ENCODE peak calls at places on chromosomes 12 and 14, in nine cellular contexts. C, H, X, Y, E, B, U, A and R are unnamed samples.

GRCh38 chr12:55696796-55697462 is 10.8 kb downstream of the ITGA7 start:
- DNase-seq in C (no peak), H (no peak), X (peak), Y (peak), E (peak), B (no peak), U (no peak), A (no peak), R (no peak)

GRCh38 chr14:49892301-49892635 is 614 bp upstream of the ARF6 start:
- DNase-seq in C (no peak), H (no peak), X (no peak), Y (no peak), E (no peak), B (peak), U (peak), A (peak), R (no peak)

GRCh38 chr14:94532462-94532861 is 23.2 kb upstream of the SERPINA12 start:
- DNase-seq in C (no peak), H (no peak), X (no peak), Y (no peak), E (no peak), B (no peak), U (peak), A (peak), R (no peak)

GRCh38 chr14:49960453-49960852 is 67.6 kb downstream of the ARF6 start:
- DNase-seq in C (no peak), H (no peak), X (no peak), Y (no peak), E (no peak), B (no peak), U (no peak), A (no peak), R (no peak)

GRCh38 chr12:92075425-92075891 is 70.2 kb downstream of the BTG1 start:
- DNase-seq in C (no peak), H (no peak), X (no peak), Y (no peak), E (no peak), B (no peak), U (no peak), A (peak), R (no peak)

GRCh38 chr14:81311128-81311527 is 89.0 kb downstream of the STON2 start:
- DNase-seq in C (no peak), H (no peak), X (no peak), Y (no peak), E (no peak), B (no peak), U (no peak), A (no peak), R (no peak)

GRCh38 chr12:110581951-110582285 is 1.2 kb downstream of the PPTC7 start:
- DNase-seq in C (no peak), H (peak), X (no peak), Y (no peak), E (no peak), B (no peak), U (peak), A (no peak), R (no peak)

GRCh38 chr12:117900561-117900960 is 68.2 kb downstream of the KSR2 start:
- DNase-seq in C (no peak), H (no peak), X (no peak), Y (no peak), E (no peak), B (no peak), U (no peak), A (no peak), R (no peak)

GRCh38 chr12:32897276-32897615 is 669 bp upstream of the PKP2 start:
- DNase-seq in C (no peak), H (no peak), X (no peak), Y (no peak), E (no peak), B (no peak), U (no peak), A (peak), R (no peak)

GRCh38 chr14:94344389-94344788 is 21.3 kb upstream of the SERPINA6 start:
- DNase-seq in C (no peak), H (no peak), X (no peak), Y (no peak), E (no peak), B (no peak), U (no peak), A (no peak), R (no peak)

GRCh38 chr14:34420547-34421150 is 41.4 kb downstream of the SPTSSA start:
- DNase-seq in C (no peak), H (no peak), X (no peak), Y (no peak), E (no peak), B (no peak), U (peak), A (no peak), R (no peak)

GRCh38 chr12:110355080-110355479 is 48.4 kb downstream of the ANAPC7 start:
- DNase-seq in C (no peak), H (peak), X (no peak), Y (no peak), E (no peak), B (no peak), U (no peak), A (no peak), R (no peak)

GRCh38 chr12:40827923-40828592 is 135.8 kb downstream of the CNTN1 start:
- DNase-seq in C (no peak), H (no peak), X (no peak), Y (no peak), E (no peak), B (peak), U (no peak), A (no peak), R (no peak)

GRCh38 chr12:39144613-39145061 is 239.2 kb upstream of the CPNE8 start:
- DNase-seq in C (no peak), H (peak), X (no peak), Y (no peak), E (no peak), B (no peak), U (no peak), A (no peak), R (no peak)

GRCh38 chr12:30725739-30726138 is 29.0 kb downstream of the CAPRIN2 start:
- DNase-seq in C (no peak), H (no peak), X (no peak), Y (no peak), E (no peak), B (peak), U (peak), A (peak), R (no peak)

GRCh38 chr14:99792551-99793212 is 531 bp upstream of the EML1 start:
- DNase-seq in C (no peak), H (no peak), X (no peak), Y (no peak), E (peak), B (no peak), U (no peak), A (peak), R (no peak)

GRCh38 chr12:124621296-124621660 is 53.9 kb upstream of the NCOR2 start:
- DNase-seq in C (no peak), H (peak), X (peak), Y (peak), E (no peak), B (peak), U (no peak), A (peak), R (no peak)

GRCh38 chr14:41297961-41298690 is 308.6 kb upstream of the LRFN5 start:
- DNase-seq in C (no peak), H (no peak), X (no peak), Y (no peak), E (no peak), B (no peak), U (no peak), A (peak), R (no peak)

GRCh38 chr14:36477266-36477665 is 42.8 kb downstream of the NKX2-1 start:
- DNase-seq in C (no peak), H (no peak), X (no peak), Y (no peak), E (no peak), B (no peak), U (peak), A (no peak), R (no peak)

GRCh38 chr14:32469388-32470160 is 140.5 kb downstream of the AKAP6 start:
- DNase-seq in C (no peak), H (no peak), X (no peak), Y (no peak), E (no peak), B (peak), U (peak), A (peak), R (no peak)

GRCh38 chr12:98870521-98870920 is 225.4 kb downstream of the APAF1 start:
- DNase-seq in C (no peak), H (no peak), X (no peak), Y (no peak), E (no peak), B (no peak), U (no peak), A (no peak), R (no peak)

GRCh38 chr12:58639323-58639934 is 280.9 kb downstream of the LRIG3 start:
- DNase-seq in C (no peak), H (no peak), X (no peak), Y (no peak), E (no peak), B (no peak), U (no peak), A (peak), R (no peak)

GRCh38 chr12:5507944-5508343 is 76.0 kb downstream of the NTF3 start:
- DNase-seq in C (no peak), H (peak), X (no peak), Y (no peak), E (no peak), B (no peak), U (no peak), A (no peak), R (no peak)

GRCh38 chr14:78259831-78260230 is 89.7 kb downstream of the NRXN3 start:
- DNase-seq in C (no peak), H (no peak), X (no peak), Y (no peak), E (no peak), B (no peak), U (no peak), A (no peak), R (no peak)

GRCh38 chr14:36505193-36505815 is 14.7 kb downstream of the NKX2-1 start:
- DNase-seq in C (no peak), H (peak), X (peak), Y (no peak), E (peak), B (peak), U (no peak), A (no peak), R (no peak)

GRCh38 chr12:114963846-114964245 is 279.9 kb upstream of the TBX3 start:
- DNase-seq in C (no peak), H (no peak), X (no peak), Y (no peak), E (no peak), B (no peak), U (no peak), A (no peak), R (no peak)

GRCh38 chr12:109481863-109482262 is 4.4 kb downstream of the UBE3B start:
- DNase-seq in C (no peak), H (no peak), X (no peak), Y (no peak), E (no peak), B (no peak), U (no peak), A (no peak), R (no peak)

GRCh38 chr14:64202731-64203130 is 91.4 kb downstream of the ESR2 start:
- DNase-seq in C (no peak), H (no peak), X (no peak), Y (no peak), E (no peak), B (no peak), U (no peak), A (no peak), R (no peak)

GRCh38 chr14:56659964-56660551 is 80.5 kb downstream of the TMEM260 start:
- DNase-seq in C (no peak), H (no peak), X (no peak), Y (no peak), E (no peak), B (peak), U (peak), A (peak), R (no peak)

GRCh38 chr14:72644758-72645489 is 249.0 kb downstream of the DPF3 start:
- DNase-seq in C (no peak), H (no peak), X (no peak), Y (no peak), E (no peak), B (no peak), U (no peak), A (no peak), R (no peak)
- TF ChIP-seq CTCF in C (no peak), H (no peak), X (no peak), Y (no peak), E (no peak), B (no peak), U (peak), A (peak), R (no peak)

GRCh38 chr12:48865441-48866290 is at the start of gene RND1:
- DNase-seq in C (peak), H (peak), X (peak), Y (peak), E (peak), B (peak), U (peak), A (peak), R (peak)
- TF ChIP-seq CTCF in C (no peak), H (no peak), X (no peak), Y (no peak), E (no peak), B (no peak), U (no peak), A (no peak), R (peak)

GRCh38 chr14:52683985-52684520 is 11.3 kb downstream of the ERO1A start:
- DNase-seq in C (no peak), H (no peak), X (no peak), Y (no peak), E (no peak), B (no peak), U (no peak), A (peak), R (no peak)

DNA sequence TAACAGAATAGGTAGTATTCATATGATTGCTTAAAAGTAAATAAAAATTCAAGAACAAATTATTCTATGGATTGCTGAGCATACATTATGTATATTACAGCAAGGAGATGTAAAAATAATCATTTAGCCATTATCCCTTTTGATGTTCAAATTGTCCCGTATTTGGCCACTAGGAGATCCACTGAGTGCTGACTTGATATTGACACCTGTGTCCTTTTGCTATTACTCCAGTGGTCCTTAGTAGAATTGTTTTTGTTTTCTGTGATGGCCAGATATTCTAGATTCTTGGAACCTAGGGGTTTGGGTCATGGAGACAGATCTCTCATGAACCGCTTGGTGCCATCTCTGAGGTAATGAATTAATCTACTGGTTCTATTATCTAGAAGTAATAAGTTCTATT is 16.8 kb downstream of the ERO1A start:
- DNase-seq in C (no peak), H (no peak), X (no peak), Y (no peak), E (no peak), B (no peak), U (no peak), A (no peak), R (no peak)
- TF ChIP-seq CTCF in C (no peak), H (peak), X (peak), Y (no peak), E (no peak), B (peak), U (peak), A (peak), R (peak)

GRCh38 chr12:52395761-52396434 is 10.2 kb downstream of the KRT82 start:
- DNase-seq in C (no peak), H (peak), X (no peak), Y (peak), E (peak), B (peak), U (peak), A (peak), R (peak)
- TF ChIP-seq CTCF in C (no peak), H (peak), X (no peak), Y (peak), E (no peak), B (peak), U (peak), A (peak), R (peak)

DNA sequence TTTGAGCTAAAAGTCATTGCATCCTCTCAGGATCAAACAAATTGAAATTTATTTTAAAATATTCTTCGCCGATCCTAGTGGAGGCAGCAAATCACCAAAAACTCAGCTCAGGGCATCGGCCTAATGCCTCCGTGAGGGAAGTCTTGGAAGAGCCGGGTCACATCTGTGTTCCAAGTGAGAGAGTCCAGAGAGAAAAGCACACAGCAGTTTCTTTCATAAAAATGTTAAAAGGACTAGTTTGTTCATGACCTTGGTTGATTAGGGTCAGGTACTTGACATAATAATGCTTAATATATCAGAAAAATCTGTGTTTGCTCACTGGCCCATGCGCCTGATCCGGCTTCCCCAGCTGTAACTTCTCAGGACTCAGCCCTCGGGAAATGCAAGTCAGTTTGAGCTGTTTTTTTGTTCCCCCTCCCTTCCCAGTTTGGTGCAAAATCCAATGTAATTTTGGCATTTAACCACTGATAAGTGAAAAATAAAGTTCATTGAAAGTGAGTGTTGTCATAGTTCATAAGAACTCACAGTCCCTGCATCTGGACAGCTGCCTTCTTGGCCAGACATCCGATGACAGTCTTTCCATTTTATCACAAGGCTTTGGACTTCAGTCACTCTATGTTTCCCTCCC is 161.7 kb downstream of the CAND1 start:
- DNase-seq in C (no peak), H (no peak), X (no peak), Y (peak), E (no peak), B (no peak), U (no peak), A (peak), R (no peak)
- TF ChIP-seq CTCF in C (no peak), H (peak), X (peak), Y (no peak), E (no peak), B (peak), U (no peak), A (no peak), R (no peak)

GRCh38 chr12:12837025-12837872 is 24.1 kb downstream of the DDX47 start:
- DNase-seq in C (no peak), H (peak), X (no peak), Y (peak), E (peak), B (peak), U (peak), A (peak), R (peak)
- TF ChIP-seq CTCF in C (peak), H (peak), X (peak), Y (peak), E (peak), B (peak), U (peak), A (peak), R (peak)

DNA sequence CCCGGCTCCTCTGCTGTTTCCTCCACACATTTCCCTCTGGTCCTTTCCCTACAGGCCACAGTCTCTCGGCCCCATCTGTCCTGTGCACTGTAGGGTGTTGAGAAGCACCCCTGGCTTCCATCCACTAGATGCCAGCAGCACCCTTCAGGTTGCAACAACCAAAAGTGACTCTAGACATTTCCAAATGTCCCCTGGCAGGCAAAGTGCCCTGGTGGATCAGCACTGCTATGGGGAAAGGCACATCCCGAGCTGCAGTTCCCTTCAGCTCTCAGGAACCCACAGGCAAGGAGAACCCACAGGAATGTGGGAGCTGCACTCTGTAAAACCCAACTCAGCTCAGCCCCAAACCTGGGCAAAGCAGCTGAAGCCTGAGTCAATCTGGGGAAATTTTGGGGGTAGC is 77.0 kb downstream of the RBM19 start:
- DNase-seq in C (no peak), H (no peak), X (no peak), Y (no peak), E (no peak), B (no peak), U (peak), A (no peak), R (no peak)
- TF ChIP-seq CTCF in C (no peak), H (peak), X (no peak), Y (no peak), E (no peak), B (no peak), U (no peak), A (no peak), R (peak)

DNA sequence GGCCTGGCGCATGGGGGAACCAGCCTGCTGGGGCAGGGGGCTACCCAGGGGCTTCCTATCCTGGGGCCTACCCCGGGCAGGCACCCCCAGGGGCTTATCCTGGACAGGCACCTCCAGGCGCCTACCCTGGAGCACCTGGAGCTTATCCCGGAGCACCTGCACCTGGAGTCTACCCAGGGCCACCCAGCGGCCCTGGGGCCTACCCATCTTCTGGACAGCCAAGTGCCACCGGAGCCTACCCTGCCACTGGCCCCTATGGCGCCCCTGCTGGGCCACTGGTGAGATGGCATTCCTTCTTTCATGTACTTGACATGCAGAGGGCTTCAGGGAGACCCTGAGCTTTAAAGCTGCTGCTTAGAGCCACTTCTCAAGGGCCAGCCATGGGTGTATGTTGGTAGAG is 9.0 kb downstream of the LGALS3 start:
- DNase-seq in C (no peak), H (peak), X (no peak), Y (no peak), E (no peak), B (no peak), U (no peak), A (no peak), R (no peak)
- TF ChIP-seq CTCF in C (no peak), H (peak), X (no peak), Y (no peak), E (no peak), B (no peak), U (peak), A (peak), R (peak)

GRCh38 chr14:59360923-59361794 is 104.0 kb downstream of the GPR135 start:
- DNase-seq in C (no peak), H (no peak), X (peak), Y (peak), E (peak), B (peak), U (peak), A (peak), R (no peak)
- TF ChIP-seq CTCF in C (no peak), H (no peak), X (no peak), Y (no peak), E (no peak), B (no peak), U (no peak), A (no peak), R (no peak)

GRCh38 chr12:88579941-88580871 is at the start of gene KITLG:
- DNase-seq in C (no peak), H (peak), X (peak), Y (peak), E (peak), B (peak), U (peak), A (peak), R (peak)
- TF ChIP-seq CTCF in C (no peak), H (no peak), X (peak), Y (no peak), E (no peak), B (peak), U (peak), A (peak), R (peak)